ENCODE peak calls at places on chromosome 3, in five cellular contexts. I is heart left ventricle, J is IMR-90, R is SJSA1, Y is psoas muscle. C is an unnamed sample.

GRCh38 chr3:147809206-147809605 is 400.0 kb downstream of the ZIC1 start:
- DNase-seq in I (no peak), J (no peak), R (no peak), Y (no peak), C (no peak)

GRCh38 chr3:170038434-170039110 is 777 bp downstream of the GPR160 start:
- DNase-seq in I (no peak), J (no peak), R (no peak), Y (no peak), C (peak; percentile 83)

GRCh38 chr3:172939651-172940293 is 189.2 kb downstream of the ECT2 start:
- DNase-seq in I (no peak), J (no peak), R (no peak), Y (no peak), C (no peak)

GRCh38 chr3:159619341-159619885 is 369.2 kb upstream of the IL12A start:
- DNase-seq in I (no peak), J (peak; percentile 36), R (peak; percentile 84), Y (no peak), C (no peak)

GRCh38 chr3:117526485-117527079 is 817.0 kb downstream of the TUSC7 start:
- DNase-seq in I (no peak), J (peak; percentile 55), R (peak; percentile 21), Y (no peak), C (no peak)

GRCh38 chr3:47035645-47036044 is 56.2 kb downstream of the NBEAL2 start:
- DNase-seq in I (no peak), J (peak; percentile 63), R (no peak), Y (no peak), C (no peak)

GRCh38 chr3:9794400-9794799 is 1.5 kb downstream of the ARPC4 start:
- DNase-seq in I (no peak), J (no peak), R (no peak), Y (no peak), C (no peak)

GRCh38 chr3:190701096-190701532 is 161.4 kb downstream of the GMNC start:
- DNase-seq in I (no peak), J (peak; percentile 44), R (peak; percentile 53), Y (no peak), C (no peak)

GRCh38 chr3:50364573-50365079 is 5.3 kb upstream of the TMEM115 start:
- DNase-seq in I (peak; percentile 34), J (no peak), R (no peak), Y (no peak), C (no peak)

GRCh38 chr3:16183601-16184270 is 9.3 kb downstream of the GALNT15 start:
- DNase-seq in I (no peak), J (peak; percentile 98), R (peak; percentile 63), Y (no peak), C (no peak)

GRCh38 chr3:125310623-125311076 is 64.5 kb downstream of the ZNF148 start:
- DNase-seq in I (no peak), J (no peak), R (peak; percentile 10), Y (no peak), C (no peak)

GRCh38 chr3:54756330-54756731 is 171.5 kb downstream of the LRTM1 start:
- DNase-seq in I (no peak), J (peak; percentile 94), R (peak; percentile 93), Y (no peak), C (no peak)

GRCh38 chr3:69236808-69237707 is 114.7 kb upstream of the LMOD3 start:
- DNase-seq in I (no peak), J (no peak), R (no peak), Y (no peak), C (no peak)

GRCh38 chr3:58766587-58767282 is 100.2 kb upstream of the FAM3D start:
- DNase-seq in I (no peak), J (no peak), R (no peak), Y (no peak), C (no peak)

GRCh38 chr3:74075213-74075612 is 450.5 kb upstream of the PDZRN3 start:
- DNase-seq in I (no peak), J (no peak), R (no peak), Y (no peak), C (no peak)

DNA sequence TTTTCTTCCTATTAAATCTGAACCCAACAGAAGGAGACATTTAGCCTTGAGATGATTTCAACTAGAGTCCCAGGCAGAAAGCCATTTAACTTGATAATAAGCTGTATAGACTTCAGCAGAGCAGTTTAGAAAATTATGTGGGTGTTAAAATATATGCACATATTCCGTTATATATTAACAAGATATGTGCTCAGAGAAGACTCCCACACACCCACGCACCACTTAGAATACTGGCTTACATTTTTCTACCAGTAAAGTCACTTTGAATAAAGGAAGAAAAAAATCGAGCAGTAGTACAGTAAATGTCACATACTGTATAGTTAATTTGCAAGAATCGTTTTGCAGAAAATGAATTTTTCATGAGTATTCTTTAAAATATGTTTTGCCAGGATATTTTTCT is 599.3 kb downstream of the FGF12 start:
- DNase-seq in I (no peak), J (no peak), R (no peak), Y (no peak), C (no peak)
- H3K4me1 ChIP-seq in I (no peaks in the 10 kb centered on the region), J (no peaks in the 10 kb centered on the region), R (no peaks in the 10 kb centered on the region), Y (no peaks in the 10 kb centered on the region), C (no peaks in the 10 kb centered on the region)

GRCh38 chr3:129604223-129604941 is 2.1 kb downstream of the PLXND1 start:
- DNase-seq in I (no peak), J (no peak), R (no peak), Y (no peak), C (no peak)

GRCh38 chr3:129604942-129605592 is 1.4 kb downstream of the PLXND1 start:
- DNase-seq in I (no peak), J (no peak), R (no peak), Y (peak; percentile 14), C (peak; percentile 77)

GRCh38 chr3:129606522-129607390 is at the start of gene PLXND1:
- DNase-seq in I (peak; percentile 86), J (peak; percentile 39), R (peak; percentile 75), Y (peak; percentile 79), C (peak; percentile 91)

GRCh38 chr3:129607391-129608068 is 1.1 kb upstream of the PLXND1 start:
- DNase-seq in I (no peak), J (no peak), R (no peak), Y (no peak), C (no peak)

GRCh38 chr3:129605593-129606521 is 619 bp downstream of the PLXND1 start:
- DNase-seq in I (peak; percentile 58), J (peak; percentile 51), R (peak; percentile 66), Y (peak; percentile 69), C (peak; percentile 82)
- H3K4me1 ChIP-seq in I (peaks cover 21% of the 10 kb centered on the region), J (peaks cover 26% of the 10 kb centered on the region), R (peaks cover 77% of the 10 kb centered on the region), Y (peaks cover 31% of the 10 kb centered on the region), C (peaks cover 68% of the 10 kb centered on the region)

GRCh38 chr3:123444744-123445143 is 4.1 kb downstream of the ADCY5 start:
- DNase-seq in I (no peak), J (no peak), R (no peak), Y (no peak), C (no peak)

GRCh38 chr3:123442908-123443307 is 6.0 kb downstream of the ADCY5 start:
- DNase-seq in I (no peak), J (no peak), R (no peak), Y (no peak), C (no peak)

GRCh38 chr3:123442125-123442524 is 6.8 kb downstream of the ADCY5 start:
- DNase-seq in I (no peak), J (no peak), R (no peak), Y (no peak), C (no peak)

GRCh38 chr3:123445702-123446101 is 3.2 kb downstream of the ADCY5 start:
- DNase-seq in I (no peak), J (no peak), R (no peak), Y (no peak), C (no peak)

GRCh38 chr3:123444023-123444422 is 4.9 kb downstream of the ADCY5 start:
- DNase-seq in I (no peak), J (no peak), R (no peak), Y (no peak), C (no peak)
- H3K4me1 ChIP-seq in I (peaks cover 4% of the 10 kb centered on the region), J (no peaks in the 10 kb centered on the region), R (peaks cover 19% of the 10 kb centered on the region), Y (no peaks in the 10 kb centered on the region), C (peaks cover 8% of the 10 kb centered on the region)

DNA sequence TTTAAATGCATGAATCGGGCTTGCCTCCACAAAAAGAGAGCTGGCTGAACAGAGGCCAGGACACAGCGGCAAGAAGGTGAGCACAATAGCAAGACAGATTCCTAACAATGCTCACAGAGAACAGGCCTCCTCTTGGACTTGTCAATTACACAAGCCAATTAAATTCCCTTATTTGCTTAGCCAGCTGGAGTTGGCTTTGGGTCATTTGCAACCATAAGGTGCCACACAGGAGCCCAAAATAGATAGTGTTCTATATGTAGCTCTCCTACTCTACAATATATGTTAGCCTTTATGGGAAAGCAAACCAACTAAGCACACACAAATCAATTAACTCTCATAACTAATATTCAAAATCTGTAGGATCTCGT is 335.6 kb downstream of the FOXP1 start:
- DNase-seq in I (no peak), J (no peak), R (no peak), Y (no peak), C (no peak)
- H3K4me1 ChIP-seq in I (no peaks in the 10 kb centered on the region), J (peaks cover 26% of the 10 kb centered on the region), R (peaks cover 41% of the 10 kb centered on the region), Y (peaks cover 5% of the 10 kb centered on the region), C (peaks cover 16% of the 10 kb centered on the region)

GRCh38 chr3:105827959-105828358 is 40.9 kb downstream of the CBLB start:
- DNase-seq in I (no peak), J (peak; percentile 90), R (peak; percentile 50), Y (no peak), C (no peak)
- H3K4me1 ChIP-seq in I (peaks cover 13% of the 10 kb centered on the region), J (peaks cover 11% of the 10 kb centered on the region), R (peaks cover 28% of the 10 kb centered on the region), Y (peaks cover 46% of the 10 kb centered on the region), C (peaks cover 16% of the 10 kb centered on the region)

DNA sequence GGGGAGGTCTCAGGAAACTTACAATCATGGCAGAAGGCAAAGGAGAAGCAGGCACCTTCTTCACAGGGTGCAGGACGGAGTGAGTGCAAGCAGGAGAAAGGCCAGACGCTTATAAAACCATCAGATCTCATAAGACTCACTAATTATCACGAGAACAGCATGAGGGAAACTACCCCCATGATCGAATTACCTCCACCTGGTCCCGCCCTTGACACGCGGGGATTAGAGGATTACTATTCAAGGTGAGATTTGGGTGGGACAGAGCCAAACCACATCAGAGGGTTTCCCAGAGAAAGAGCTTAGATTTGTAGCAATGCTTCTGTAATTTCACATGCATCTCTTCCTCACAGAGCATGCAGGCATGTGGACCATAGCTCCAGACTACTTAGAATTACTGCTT is 615.7 kb upstream of the UBE2E2 start:
- DNase-seq in I (no peak), J (no peak), R (no peak), Y (no peak), C (no peak)
- H3K4me1 ChIP-seq in I (no peaks in the 10 kb centered on the region), J (no peaks in the 10 kb centered on the region), R (no peaks in the 10 kb centered on the region), Y (no peaks in the 10 kb centered on the region), C (no peaks in the 10 kb centered on the region)

DNA sequence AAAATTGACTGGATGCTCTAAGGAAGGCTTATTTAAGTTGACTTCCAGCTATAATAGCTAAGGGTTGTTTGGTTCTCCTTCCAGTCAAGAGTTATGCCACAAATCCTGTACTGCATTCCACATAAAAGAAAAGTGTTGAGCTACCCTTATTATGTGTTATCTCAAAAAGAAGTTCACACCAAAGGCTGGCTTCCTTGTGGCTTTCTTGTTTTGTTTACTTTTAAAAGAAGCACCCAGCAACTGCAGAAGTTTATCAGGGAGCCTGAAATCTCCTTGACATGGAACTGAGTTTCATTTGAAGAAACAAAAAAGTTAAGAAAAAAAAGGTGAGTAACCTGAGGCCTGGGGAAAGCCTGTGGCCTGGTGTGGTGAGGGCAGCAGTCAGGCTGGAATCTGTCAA is 10.2 kb downstream of the MGLL start:
- DNase-seq in I (no peak), J (no peak), R (no peak), Y (no peak), C (no peak)
- H3K4me1 ChIP-seq in I (peaks cover 14% of the 10 kb centered on the region), J (peaks cover 13% of the 10 kb centered on the region), R (peaks cover 11% of the 10 kb centered on the region), Y (peaks cover 41% of the 10 kb centered on the region), C (peaks cover 23% of the 10 kb centered on the region)